ENCODE peak calls at places on chromosomes 6 and 20, in nine cellular contexts. T is keratinocyte, E is upper lobe of right lung, X is HCT116, U is endothelial cell, Y is lower lobe of right lung, M is hepatocyte, Z is ovary, D is neural crest cell. L is an unnamed sample.

GRCh38 chr6:90139272-90139817 is 157.3 kb downstream of the BACH2 start:
- DNase-seq in M (no peak), E (no peak), T (no peak), D (no peak), Y (no peak), Z (no peak), U (no peak), X (no peak), L (no peak)

GRCh38 chr6:62805431-62805830 is 405.8 kb upstream of the FKBP1C start:
- DNase-seq in M (no peak), U (no peak), D (no peak), Z (no peak), Y (no peak), X (no peak), T (no peak), E (no peak), L (no peak)

GRCh38 chr6:138289739-138290138 is 71.4 kb upstream of the PBOV1 start:
- DNase-seq in Y (no peak), Z (no peak), X (no peak), E (no peak), U (peak), M (peak), T (no peak), D (no peak), L (peak)

GRCh38 chr6:128275030-128275429 is 245.4 kb downstream of the PTPRK start:
- DNase-seq in D (no peak), Y (no peak), U (no peak), M (no peak), E (no peak), X (no peak), T (no peak), Z (no peak), L (no peak)

GRCh38 chr6:43877463-43878126 is 107.6 kb downstream of the VEGFA start:
- DNase-seq in U (no peak), D (no peak), T (no peak), X (no peak), M (no peak), E (no peak), Z (no peak), Y (no peak), L (no peak)

GRCh38 chr6:138509371-138509770 is 10.1 kb upstream of the NHSL1 start:
- DNase-seq in T (no peak), X (peak), Y (no peak), U (peak), E (no peak), M (peak), Z (no peak), D (no peak), L (no peak)

GRCh38 chr6:70108230-70108629 is 194.7 kb downstream of the COL9A1 start:
- DNase-seq in M (peak), X (peak), E (no peak), U (peak), D (peak), Z (no peak), Y (no peak), T (no peak), L (no peak)

GRCh38 chr6:155212616-155213380 is 51.0 kb upstream of the CLDN20 start:
- DNase-seq in D (no peak), Y (no peak), E (no peak), U (no peak), T (peak), Z (no peak), X (no peak), M (no peak), L (no peak)

GRCh38 chr6:56864171-56864616 is 90.7 kb upstream of the BEND6 start:
- DNase-seq in E (no peak), D (no peak), U (no peak), Y (no peak), Z (no peak), X (no peak), M (peak), T (no peak), L (no peak)

GRCh38 chr6:6546318-6547110 is 42.0 kb upstream of the LY86 start:
- DNase-seq in Y (peak), U (peak), X (no peak), Z (peak), D (peak), T (no peak), M (peak), E (peak), L (peak)

GRCh38 chr6:120652506-120652905 is 681.8 kb downstream of the TBC1D32 start:
- DNase-seq in E (no peak), M (no peak), Z (no peak), X (no peak), U (no peak), T (no peak), D (no peak), Y (no peak), L (no peak)

GRCh38 chr6:12017876-12018401 is 5.8 kb downstream of the HIVEP1 start:
- DNase-seq in M (no peak), E (no peak), Y (no peak), X (no peak), D (no peak), Z (no peak), U (no peak), T (no peak), L (no peak)

GRCh38 chr6:35397806-35398418 is 54.2 kb upstream of the FANCE start:
- DNase-seq in M (no peak), D (no peak), E (no peak), Z (no peak), T (no peak), Y (no peak), X (no peak), U (no peak), L (no peak)

GRCh38 chr6:146542881-146543210 is 787 bp upstream of the RAB32 start:
- DNase-seq in U (no peak), Y (no peak), X (no peak), T (no peak), D (no peak), M (no peak), Z (no peak), E (no peak), L (no peak)

GRCh38 chr20:25486377-25486776 is 78.9 kb downstream of the GINS1 start:
- DNase-seq in M (no peak), Y (no peak), T (no peak), X (no peak), D (no peak), U (no peak), Z (peak), E (no peak), L (no peak)

GRCh38 chr6:9875605-9876353 is 539.1 kb downstream of the TFAP2A start:
- DNase-seq in Z (no peak), M (peak), Y (no peak), E (no peak), U (no peak), X (no peak), T (no peak), D (no peak), L (no peak)

GRCh38 chr20:1299522-1299921 is 29.4 kb downstream of the SDCBP2 start:
- DNase-seq in T (no peak), Y (no peak), D (no peak), X (peak), U (peak), Z (no peak), E (peak), M (no peak), L (no peak)

GRCh38 chr6:21593927-21594421 is 423 bp downstream of the SOX4 start:
- DNase-seq in M (peak), X (no peak), E (no peak), Z (no peak), T (no peak), U (peak), Y (no peak), D (peak), L (no peak)

GRCh38 chr6:21594427-21595264 is 1.1 kb downstream of the SOX4 start:
- DNase-seq in E (peak), Y (peak), D (peak), Z (peak), T (no peak), U (peak), M (peak), X (no peak), L (peak)

GRCh38 chr6:21595951-21596378 is 2.4 kb downstream of the SOX4 start:
- DNase-seq in U (peak), E (no peak), T (no peak), Y (no peak), X (no peak), Z (peak), M (no peak), D (peak), L (no peak)

GRCh38 chr6:21596379-21597242 is 3.1 kb downstream of the SOX4 start:
- DNase-seq in Z (peak), E (peak), U (peak), Y (peak), X (no peak), M (peak), T (no peak), D (peak), L (no peak)

GRCh38 chr6:21595265-21595950 is 1.9 kb downstream of the SOX4 start:
- DNase-seq in X (no peak), D (peak), M (peak), Y (peak), T (no peak), U (peak), E (peak), Z (peak), L (no peak)
- TF ChIP-seq CTCF in X (peak), D (peak), M (no peak), Y (no peak), T (peak), U (peak), E (no peak), Z (no peak), L (peak)

GRCh38 chr6:133955136-133955576 is 2.1 kb downstream of the TBPL1 start:
- DNase-seq in U (no peak), Y (no peak), E (no peak), X (no peak), M (no peak), T (no peak), D (no peak), Z (no peak), L (no peak)

GRCh38 chr6:133953634-133954415 is 801 bp downstream of the TBPL1 start:
- DNase-seq in D (peak), U (no peak), Y (no peak), E (no peak), Z (no peak), X (no peak), T (no peak), M (peak), L (no peak)

GRCh38 chr6:133951227-133951626 is 1.8 kb upstream of the TBPL1 start:
- DNase-seq in Y (no peak), T (no peak), X (no peak), D (no peak), Z (no peak), E (no peak), U (no peak), M (no peak), L (no peak)

GRCh38 chr6:133952815-133953633 is at the start of gene TBPL1:
- DNase-seq in Z (peak), U (peak), M (peak), D (peak), E (peak), X (peak), T (no peak), Y (peak), L (peak)

DNA sequence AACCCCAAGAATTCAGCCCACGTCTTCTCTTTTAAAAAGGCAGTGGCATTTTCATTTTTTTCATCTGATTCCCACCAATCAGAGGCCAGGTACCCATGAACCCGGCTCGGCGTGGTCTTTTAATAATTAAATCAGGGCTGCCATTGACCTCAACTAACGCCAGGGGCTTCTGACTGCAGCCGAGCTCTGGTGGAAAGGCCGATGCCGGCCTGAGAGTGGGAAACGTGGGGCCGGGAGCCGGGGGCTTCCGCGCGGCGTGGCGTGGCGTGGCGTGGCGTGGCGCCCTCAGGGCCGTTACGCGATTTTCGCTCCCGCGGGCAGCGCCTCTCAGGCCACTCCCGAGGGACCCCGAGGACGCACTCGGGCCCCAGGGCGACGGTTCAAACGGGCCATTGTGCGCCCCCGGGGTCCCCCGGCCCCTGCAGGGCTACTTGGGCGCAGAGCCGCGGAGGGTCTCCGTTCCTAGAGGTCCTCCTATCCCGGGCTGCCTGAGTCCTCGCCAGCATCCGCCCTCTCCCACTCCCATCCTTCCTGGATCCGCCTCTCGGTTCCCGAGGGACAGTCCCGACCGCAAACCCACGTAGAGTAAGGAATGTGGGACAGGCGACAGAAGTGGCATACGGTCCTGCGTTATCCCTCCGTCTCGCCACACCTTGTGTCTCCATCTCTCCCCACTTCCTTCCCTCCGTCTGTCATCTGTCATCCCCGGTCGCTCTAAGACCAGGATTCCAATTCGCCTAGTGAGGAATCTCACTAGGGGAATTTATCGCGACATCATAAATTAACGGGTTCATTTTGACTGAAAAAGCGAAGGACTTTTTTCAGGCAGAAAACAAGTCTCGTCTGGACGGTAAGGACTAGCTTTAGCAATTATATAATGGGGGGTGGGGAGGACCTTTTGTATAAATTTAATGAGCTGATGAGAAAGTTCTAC is 876 bp upstream of the TBPL1 start:
- DNase-seq in X (peak), Z (peak), M (peak), E (peak), U (peak), T (no peak), Y (peak), D (peak), L (peak)
- TF ChIP-seq CTCF in X (peak), Z (peak), M (peak), E (peak), U (peak), T (peak), Y (peak), D (peak), L (peak)

DNA sequence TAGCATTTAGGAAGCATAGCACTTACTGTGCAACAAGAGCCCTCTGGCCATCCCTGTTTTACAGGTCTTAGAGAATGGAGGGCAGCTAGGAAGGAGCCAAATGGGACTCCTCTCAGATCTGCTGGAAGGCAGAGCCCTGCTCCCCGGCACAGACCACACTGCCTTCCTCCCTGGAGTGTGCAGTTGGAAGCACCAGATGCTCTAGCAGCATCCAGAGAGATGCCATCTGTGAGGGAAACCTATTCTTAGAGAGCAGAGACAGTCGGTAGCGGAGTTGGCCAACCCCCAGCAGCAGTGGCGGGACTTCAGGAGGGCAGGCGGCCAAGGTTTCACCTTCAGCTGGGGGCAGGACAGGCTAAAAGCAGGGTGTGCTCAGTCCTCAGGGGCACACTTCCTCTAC is 16.7 kb upstream of the E2F1 start:
- DNase-seq in X (no peak), U (no peak), E (no peak), Y (no peak), Z (no peak), D (no peak), M (no peak), T (no peak), L (no peak)
- TF ChIP-seq CTCF in X (no peak), U (no peak), E (no peak), Y (no peak), Z (no peak), D (no peak), M (no peak), T (no peak), L (no peak)

GRCh38 chr6:28209753-28210535 is 15.1 kb upstream of the ZSCAN9 start:
- DNase-seq in Z (no peak), U (no peak), E (no peak), D (no peak), Y (no peak), M (no peak), X (no peak), T (no peak), L (no peak)

GRCh38 chr6:28211840-28212509 is 13.1 kb upstream of the ZSCAN9 start:
- DNase-seq in T (no peak), Y (no peak), X (no peak), E (no peak), U (no peak), M (no peak), Z (no peak), D (no peak), L (no peak)

GRCh38 chr6:28213213-28213523 is 11.9 kb upstream of the ZSCAN9 start:
- DNase-seq in E (no peak), Y (no peak), D (no peak), U (no peak), M (no peak), Z (no peak), X (no peak), T (no peak), L (no peak)

GRCh38 chr6:28215425-28215824 is 9.7 kb upstream of the ZSCAN9 start:
- DNase-seq in Z (no peak), X (no peak), U (no peak), D (no peak), Y (no peak), E (no peak), M (no peak), T (no peak), L (no peak)

DNA sequence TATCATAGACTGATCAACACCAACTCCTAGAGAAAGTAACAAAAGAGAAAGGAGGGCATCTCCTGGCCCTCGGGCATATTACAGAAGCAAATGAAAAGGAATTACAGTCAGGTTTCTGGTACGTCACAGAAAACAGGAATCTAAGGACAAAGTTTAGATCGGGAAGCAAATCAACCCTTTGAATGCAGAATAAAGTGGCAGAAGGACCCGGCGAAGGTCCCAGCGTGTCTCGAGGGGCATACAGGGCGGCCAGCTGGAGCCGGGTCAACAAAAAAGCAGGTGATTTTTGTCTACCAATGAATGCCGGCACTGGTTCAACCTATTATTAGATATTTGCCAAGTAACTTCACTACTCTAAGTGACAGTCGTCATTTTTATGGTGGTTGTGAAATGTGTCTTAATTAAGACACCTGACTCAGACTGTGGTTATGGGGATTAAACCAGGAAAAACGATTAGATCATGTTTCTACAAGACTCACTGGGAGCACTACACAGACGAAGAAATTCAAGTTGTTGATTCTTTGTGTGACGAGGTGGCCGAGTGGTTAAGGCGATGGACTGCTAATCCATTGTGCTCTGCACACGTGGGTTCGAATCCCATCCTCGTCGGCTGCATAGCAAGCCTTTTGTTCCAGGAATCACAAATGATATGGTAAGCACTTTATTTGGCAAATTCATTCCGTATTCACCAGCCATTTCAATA is 12.4 kb upstream of the ZSCAN9 start:
- DNase-seq in U (peak), T (peak), D (peak), M (peak), X (peak), Y (no peak), Z (no peak), E (peak), L (no peak)
- TF ChIP-seq CTCF in U (no peak), T (peak), D (no peak), M (no peak), X (no peak), Y (no peak), Z (no peak), E (no peak), L (no peak)

GRCh38 chr6:24766685-24767462 is 7.9 kb upstream of the GMNN start:
- DNase-seq in X (no peak), T (no peak), M (peak), D (no peak), Y (no peak), Z (no peak), E (no peak), U (no peak), L (no peak)
- TF ChIP-seq CTCF in X (peak), T (peak), M (peak), D (peak), Y (peak), Z (peak), E (peak), U (no peak), L (peak)

DNA sequence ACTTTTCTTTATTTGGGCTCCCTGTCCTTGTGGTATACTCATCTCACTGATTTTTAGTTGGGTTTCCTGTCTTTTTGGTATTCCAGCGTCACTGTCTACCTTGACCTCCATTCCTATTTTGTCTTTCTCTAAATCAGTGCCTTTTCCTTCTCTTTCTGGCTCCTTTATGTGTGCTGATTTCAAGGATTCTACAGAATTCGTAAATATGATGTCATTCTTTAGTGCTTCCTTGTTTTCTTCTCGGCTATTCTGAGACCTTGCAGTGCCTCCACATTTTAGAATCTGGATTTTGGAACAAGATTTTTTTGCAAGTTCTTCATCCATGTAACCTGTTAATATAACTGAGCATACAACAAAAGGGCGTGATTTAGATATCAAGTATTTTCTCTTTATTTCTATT is 69.8 kb upstream of the NOTCH4 start:
- DNase-seq in M (no peak), T (no peak), Z (no peak), D (no peak), X (no peak), Y (no peak), U (no peak), E (no peak), L (no peak)
- TF ChIP-seq CTCF in M (no peak), T (no peak), Z (no peak), D (no peak), X (no peak), Y (no peak), U (no peak), E (no peak), L (no peak)

L was measured in progenitor cell of endocrine pancreas.